ENCODE peak calls at places on chromosome 5, in ten cellular contexts. One of them, this sample, is unnamed.

GRCh38 chr5:135565691-135566421 is 12.9 kb downstream of the CXCL14 start:
- DNase-seq in aorta: peak
- DNase-seq in CD8-positive, alpha-beta T cell: peak
- DNase-seq in COR-L47: peak
- DNase-seq in suprapubic skin: peak
- DNase-seq in BJ: no peak
- DNase-seq in NCI-H2227 treated with DMSO at 0.1 percent for 48 hours: peak
- DNase-seq in OCI-LY7: peak
- DNase-seq in activated gamma-delta T cell treated with Interleukin-2 at 50 U/mL for 16 hours: peak
- DNase-seq in D341Med: peak
- DNase-seq in this sample: peak

GRCh38 chr5:41071975-41072374 is 833 bp upstream of the MROH2B start:
- DNase-seq in aorta: no peak
- DNase-seq in CD8-positive, alpha-beta T cell: no peak
- DNase-seq in COR-L47: no peak
- DNase-seq in suprapubic skin: no peak
- DNase-seq in BJ: peak
- DNase-seq in NCI-H2227 treated with DMSO at 0.1 percent for 48 hours: no peak
- DNase-seq in OCI-LY7: no peak
- DNase-seq in activated gamma-delta T cell treated with Interleukin-2 at 50 U/mL for 16 hours: no peak
- DNase-seq in D341Med: no peak
- DNase-seq in this sample: no peak

GRCh38 chr5:137395011-137395755 is 103.9 kb downstream of the SPOCK1 start:
- DNase-seq in aorta: no peak
- DNase-seq in CD8-positive, alpha-beta T cell: no peak
- DNase-seq in COR-L47: peak
- DNase-seq in suprapubic skin: no peak
- DNase-seq in BJ: peak
- DNase-seq in NCI-H2227 treated with DMSO at 0.1 percent for 48 hours: peak
- DNase-seq in OCI-LY7: no peak
- DNase-seq in activated gamma-delta T cell treated with Interleukin-2 at 50 U/mL for 16 hours: no peak
- DNase-seq in D341Med: no peak
- DNase-seq in this sample: no peak

GRCh38 chr5:177419045-177419444 is 7.4 kb upstream of the GRK6 start:
- DNase-seq in aorta: no peak
- DNase-seq in CD8-positive, alpha-beta T cell: no peak
- DNase-seq in COR-L47: no peak
- DNase-seq in suprapubic skin: no peak
- DNase-seq in BJ: no peak
- DNase-seq in NCI-H2227 treated with DMSO at 0.1 percent for 48 hours: no peak
- DNase-seq in OCI-LY7: no peak
- DNase-seq in activated gamma-delta T cell treated with Interleukin-2 at 50 U/mL for 16 hours: no peak
- DNase-seq in D341Med: no peak
- DNase-seq in this sample: no peak

GRCh38 chr5:162154242-162154641 is 86.7 kb downstream of the GABRG2 start:
- DNase-seq in aorta: no peak
- DNase-seq in CD8-positive, alpha-beta T cell: no peak
- DNase-seq in COR-L47: no peak
- DNase-seq in suprapubic skin: no peak
- DNase-seq in BJ: no peak
- DNase-seq in NCI-H2227 treated with DMSO at 0.1 percent for 48 hours: no peak
- DNase-seq in OCI-LY7: no peak
- DNase-seq in activated gamma-delta T cell treated with Interleukin-2 at 50 U/mL for 16 hours: no peak
- DNase-seq in D341Med: no peak
- DNase-seq in this sample: no peak

GRCh38 chr5:84383816-84384603 is 670 bp downstream of the EDIL3 start:
- DNase-seq in aorta: peak
- DNase-seq in CD8-positive, alpha-beta T cell: no peak
- DNase-seq in COR-L47: peak
- DNase-seq in suprapubic skin: peak
- DNase-seq in BJ: no peak
- DNase-seq in NCI-H2227 treated with DMSO at 0.1 percent for 48 hours: no peak
- DNase-seq in OCI-LY7: no peak
- DNase-seq in activated gamma-delta T cell treated with Interleukin-2 at 50 U/mL for 16 hours: no peak
- DNase-seq in D341Med: peak
- DNase-seq in this sample: no peak

GRCh38 chr5:170818222-170818621 is 34.7 kb downstream of the GABRP start:
- DNase-seq in aorta: no peak
- DNase-seq in CD8-positive, alpha-beta T cell: no peak
- DNase-seq in COR-L47: no peak
- DNase-seq in suprapubic skin: no peak
- DNase-seq in BJ: peak
- DNase-seq in NCI-H2227 treated with DMSO at 0.1 percent for 48 hours: no peak
- DNase-seq in OCI-LY7: no peak
- DNase-seq in activated gamma-delta T cell treated with Interleukin-2 at 50 U/mL for 16 hours: no peak
- DNase-seq in D341Med: no peak
- DNase-seq in this sample: no peak

GRCh38 chr5:132483101-132483500 is 7.5 kb downstream of the IRF1 start:
- DNase-seq in aorta: peak
- DNase-seq in CD8-positive, alpha-beta T cell: peak
- DNase-seq in COR-L47: no peak
- DNase-seq in suprapubic skin: peak
- DNase-seq in BJ: no peak
- DNase-seq in NCI-H2227 treated with DMSO at 0.1 percent for 48 hours: no peak
- DNase-seq in OCI-LY7: no peak
- DNase-seq in activated gamma-delta T cell treated with Interleukin-2 at 50 U/mL for 16 hours: peak
- DNase-seq in D341Med: no peak
- DNase-seq in this sample: no peak

GRCh38 chr5:69083412-69083811 is 10.4 kb upstream of the SLC30A5 start:
- DNase-seq in aorta: no peak
- DNase-seq in CD8-positive, alpha-beta T cell: no peak
- DNase-seq in COR-L47: peak
- DNase-seq in suprapubic skin: no peak
- DNase-seq in BJ: no peak
- DNase-seq in NCI-H2227 treated with DMSO at 0.1 percent for 48 hours: no peak
- DNase-seq in OCI-LY7: no peak
- DNase-seq in activated gamma-delta T cell treated with Interleukin-2 at 50 U/mL for 16 hours: no peak
- DNase-seq in D341Med: no peak
- DNase-seq in this sample: no peak

GRCh38 chr5:33205727-33206410 is 234.9 kb upstream of the TARS1 start:
- DNase-seq in aorta: no peak
- DNase-seq in CD8-positive, alpha-beta T cell: no peak
- DNase-seq in COR-L47: no peak
- DNase-seq in suprapubic skin: no peak
- DNase-seq in BJ: no peak
- DNase-seq in NCI-H2227 treated with DMSO at 0.1 percent for 48 hours: no peak
- DNase-seq in OCI-LY7: no peak
- DNase-seq in activated gamma-delta T cell treated with Interleukin-2 at 50 U/mL for 16 hours: no peak
- DNase-seq in D341Med: no peak
- DNase-seq in this sample: no peak

GRCh38 chr5:38291355-38291754 is 33.0 kb downstream of the EGFLAM start:
- DNase-seq in aorta: no peak
- DNase-seq in CD8-positive, alpha-beta T cell: no peak
- DNase-seq in COR-L47: no peak
- DNase-seq in suprapubic skin: no peak
- DNase-seq in BJ: no peak
- DNase-seq in NCI-H2227 treated with DMSO at 0.1 percent for 48 hours: no peak
- DNase-seq in OCI-LY7: no peak
- DNase-seq in activated gamma-delta T cell treated with Interleukin-2 at 50 U/mL for 16 hours: no peak
- DNase-seq in D341Med: no peak
- DNase-seq in this sample: no peak

GRCh38 chr5:135462304-135462703 is 10.2 kb upstream of the TIFAB start:
- DNase-seq in aorta: peak
- DNase-seq in CD8-positive, alpha-beta T cell: peak
- DNase-seq in COR-L47: peak
- DNase-seq in suprapubic skin: peak
- DNase-seq in BJ: no peak
- DNase-seq in NCI-H2227 treated with DMSO at 0.1 percent for 48 hours: peak
- DNase-seq in OCI-LY7: peak
- DNase-seq in activated gamma-delta T cell treated with Interleukin-2 at 50 U/mL for 16 hours: peak
- DNase-seq in D341Med: peak
- DNase-seq in this sample: no peak

GRCh38 chr5:39015743-39016586 is 58.2 kb downstream of the RICTOR start:
- DNase-seq in aorta: no peak
- DNase-seq in CD8-positive, alpha-beta T cell: no peak
- DNase-seq in COR-L47: no peak
- DNase-seq in suprapubic skin: no peak
- DNase-seq in BJ: peak
- DNase-seq in NCI-H2227 treated with DMSO at 0.1 percent for 48 hours: no peak
- DNase-seq in OCI-LY7: no peak
- DNase-seq in activated gamma-delta T cell treated with Interleukin-2 at 50 U/mL for 16 hours: no peak
- DNase-seq in D341Med: no peak
- DNase-seq in this sample: no peak

GRCh38 chr5:145697251-145698016 is 137.7 kb downstream of the PRELID2 start:
- DNase-seq in aorta: no peak
- DNase-seq in CD8-positive, alpha-beta T cell: no peak
- DNase-seq in COR-L47: peak
- DNase-seq in suprapubic skin: no peak
- DNase-seq in BJ: no peak
- DNase-seq in NCI-H2227 treated with DMSO at 0.1 percent for 48 hours: no peak
- DNase-seq in OCI-LY7: peak
- DNase-seq in activated gamma-delta T cell treated with Interleukin-2 at 50 U/mL for 16 hours: no peak
- DNase-seq in D341Med: peak
- DNase-seq in this sample: no peak

GRCh38 chr5:141512390-141513020 is 23.6 kb downstream of the PCDHGC5 start:
- DNase-seq in aorta: peak
- DNase-seq in CD8-positive, alpha-beta T cell: peak
- DNase-seq in COR-L47: peak
- DNase-seq in suprapubic skin: peak
- DNase-seq in BJ: no peak
- DNase-seq in NCI-H2227 treated with DMSO at 0.1 percent for 48 hours: peak
- DNase-seq in OCI-LY7: peak
- DNase-seq in activated gamma-delta T cell treated with Interleukin-2 at 50 U/mL for 16 hours: peak
- DNase-seq in D341Med: peak
- DNase-seq in this sample: peak

GRCh38 chr5:132010645-132011560 is 555 bp downstream of the ACSL6 start:
- DNase-seq in aorta: peak
- DNase-seq in CD8-positive, alpha-beta T cell: peak
- DNase-seq in COR-L47: no peak
- DNase-seq in suprapubic skin: peak
- DNase-seq in BJ: no peak
- DNase-seq in NCI-H2227 treated with DMSO at 0.1 percent for 48 hours: no peak
- DNase-seq in OCI-LY7: no peak
- DNase-seq in activated gamma-delta T cell treated with Interleukin-2 at 50 U/mL for 16 hours: peak
- DNase-seq in D341Med: peak
- DNase-seq in this sample: no peak

GRCh38 chr5:114185274-114185673 is 176.6 kb upstream of the KCNN2 start:
- DNase-seq in aorta: no peak
- DNase-seq in CD8-positive, alpha-beta T cell: no peak
- DNase-seq in COR-L47: no peak
- DNase-seq in suprapubic skin: no peak
- DNase-seq in BJ: no peak
- DNase-seq in NCI-H2227 treated with DMSO at 0.1 percent for 48 hours: no peak
- DNase-seq in OCI-LY7: no peak
- DNase-seq in activated gamma-delta T cell treated with Interleukin-2 at 50 U/mL for 16 hours: no peak
- DNase-seq in D341Med: no peak
- DNase-seq in this sample: peak

GRCh38 chr5:176162206-176162605 is 76.0 kb upstream of the SIMC1 start:
- DNase-seq in aorta: no peak
- DNase-seq in CD8-positive, alpha-beta T cell: no peak
- DNase-seq in COR-L47: no peak
- DNase-seq in suprapubic skin: no peak
- DNase-seq in BJ: no peak
- DNase-seq in NCI-H2227 treated with DMSO at 0.1 percent for 48 hours: no peak
- DNase-seq in OCI-LY7: no peak
- DNase-seq in activated gamma-delta T cell treated with Interleukin-2 at 50 U/mL for 16 hours: no peak
- DNase-seq in D341Med: no peak
- DNase-seq in this sample: peak

GRCh38 chr5:126808619-126809018 is 31.7 kb downstream of the LMNB1 start:
- DNase-seq in aorta: no peak
- DNase-seq in CD8-positive, alpha-beta T cell: no peak
- DNase-seq in COR-L47: peak
- DNase-seq in suprapubic skin: no peak
- DNase-seq in BJ: no peak
- DNase-seq in NCI-H2227 treated with DMSO at 0.1 percent for 48 hours: no peak
- DNase-seq in OCI-LY7: peak
- DNase-seq in activated gamma-delta T cell treated with Interleukin-2 at 50 U/mL for 16 hours: no peak
- DNase-seq in D341Med: peak
- DNase-seq in this sample: no peak

GRCh38 chr5:172436874-172437369 is 17.4 kb downstream of the SH3PXD2B start:
- DNase-seq in aorta: peak
- DNase-seq in CD8-positive, alpha-beta T cell: no peak
- DNase-seq in COR-L47: no peak
- DNase-seq in suprapubic skin: no peak
- DNase-seq in BJ: no peak
- DNase-seq in NCI-H2227 treated with DMSO at 0.1 percent for 48 hours: no peak
- DNase-seq in OCI-LY7: no peak
- DNase-seq in activated gamma-delta T cell treated with Interleukin-2 at 50 U/mL for 16 hours: no peak
- DNase-seq in D341Med: no peak
- DNase-seq in this sample: peak

GRCh38 chr5:168681556-168682183 is 102.5 kb upstream of the PANK3 start:
- DNase-seq in aorta: no peak
- DNase-seq in CD8-positive, alpha-beta T cell: no peak
- DNase-seq in COR-L47: no peak
- DNase-seq in suprapubic skin: no peak
- DNase-seq in BJ: no peak
- DNase-seq in NCI-H2227 treated with DMSO at 0.1 percent for 48 hours: no peak
- DNase-seq in OCI-LY7: no peak
- DNase-seq in activated gamma-delta T cell treated with Interleukin-2 at 50 U/mL for 16 hours: no peak
- DNase-seq in D341Med: no peak
- DNase-seq in this sample: peak

GRCh38 chr5:132427285-132428146 is 58.0 kb downstream of the SLC22A5 start:
- DNase-seq in aorta: no peak
- DNase-seq in CD8-positive, alpha-beta T cell: peak
- DNase-seq in COR-L47: peak
- DNase-seq in suprapubic skin: no peak
- DNase-seq in BJ: no peak
- DNase-seq in NCI-H2227 treated with DMSO at 0.1 percent for 48 hours: no peak
- DNase-seq in OCI-LY7: peak
- DNase-seq in activated gamma-delta T cell treated with Interleukin-2 at 50 U/mL for 16 hours: peak
- DNase-seq in D341Med: no peak
- DNase-seq in this sample: peak

GRCh38 chr5:157172408-157172807 is 6.3 kb upstream of the GARIN3 start:
- DNase-seq in aorta: no peak
- DNase-seq in CD8-positive, alpha-beta T cell: peak
- DNase-seq in COR-L47: no peak
- DNase-seq in suprapubic skin: no peak
- DNase-seq in BJ: no peak
- DNase-seq in NCI-H2227 treated with DMSO at 0.1 percent for 48 hours: no peak
- DNase-seq in OCI-LY7: peak
- DNase-seq in activated gamma-delta T cell treated with Interleukin-2 at 50 U/mL for 16 hours: peak
- DNase-seq in D341Med: no peak
- DNase-seq in this sample: no peak

GRCh38 chr5:137263319-137263718 is 235.8 kb downstream of the SPOCK1 start:
- DNase-seq in aorta: no peak
- DNase-seq in CD8-positive, alpha-beta T cell: no peak
- DNase-seq in COR-L47: no peak
- DNase-seq in suprapubic skin: no peak
- DNase-seq in BJ: no peak
- DNase-seq in NCI-H2227 treated with DMSO at 0.1 percent for 48 hours: no peak
- DNase-seq in OCI-LY7: no peak
- DNase-seq in activated gamma-delta T cell treated with Interleukin-2 at 50 U/mL for 16 hours: no peak
- DNase-seq in D341Med: no peak
- DNase-seq in this sample: no peak

GRCh38 chr5:79573983-79574890 is 38.0 kb upstream of the TENT2 start:
- DNase-seq in aorta: no peak
- DNase-seq in CD8-positive, alpha-beta T cell: no peak
- DNase-seq in COR-L47: no peak
- DNase-seq in suprapubic skin: no peak
- DNase-seq in BJ: no peak
- DNase-seq in NCI-H2227 treated with DMSO at 0.1 percent for 48 hours: peak
- DNase-seq in OCI-LY7: no peak
- DNase-seq in activated gamma-delta T cell treated with Interleukin-2 at 50 U/mL for 16 hours: no peak
- DNase-seq in D341Med: no peak
- DNase-seq in this sample: no peak

GRCh38 chr5:103120607-103121200 is 603 bp downstream of the PPIP5K2 start:
- DNase-seq in aorta: no peak
- DNase-seq in CD8-positive, alpha-beta T cell: no peak
- DNase-seq in COR-L47: no peak
- DNase-seq in suprapubic skin: no peak
- DNase-seq in BJ: no peak
- DNase-seq in NCI-H2227 treated with DMSO at 0.1 percent for 48 hours: no peak
- DNase-seq in OCI-LY7: peak
- DNase-seq in activated gamma-delta T cell treated with Interleukin-2 at 50 U/mL for 16 hours: peak
- DNase-seq in D341Med: peak
- DNase-seq in this sample: no peak

GRCh38 chr5:162721125-162721524 is 653.6 kb downstream of the GABRG2 start:
- DNase-seq in aorta: no peak
- DNase-seq in CD8-positive, alpha-beta T cell: no peak
- DNase-seq in COR-L47: no peak
- DNase-seq in suprapubic skin: no peak
- DNase-seq in BJ: no peak
- DNase-seq in NCI-H2227 treated with DMSO at 0.1 percent for 48 hours: no peak
- DNase-seq in OCI-LY7: no peak
- DNase-seq in activated gamma-delta T cell treated with Interleukin-2 at 50 U/mL for 16 hours: no peak
- DNase-seq in D341Med: no peak
- DNase-seq in this sample: no peak

GRCh38 chr5:172417983-172418630 is 36.2 kb downstream of the SH3PXD2B start:
- DNase-seq in aorta: peak
- DNase-seq in CD8-positive, alpha-beta T cell: no peak
- DNase-seq in COR-L47: no peak
- DNase-seq in suprapubic skin: peak
- DNase-seq in BJ: peak
- DNase-seq in NCI-H2227 treated with DMSO at 0.1 percent for 48 hours: no peak
- DNase-seq in OCI-LY7: no peak
- DNase-seq in activated gamma-delta T cell treated with Interleukin-2 at 50 U/mL for 16 hours: no peak
- DNase-seq in D341Med: no peak
- DNase-seq in this sample: peak

This sample was measured in left ventricle myocardium inferior.